ENCODE peak calls at places on chromosome 2, in four cellular contexts. One of them, this sample, is unnamed.

GRCh38 chr2:595831-596592 is 81.2 kb downstream of the TMEM18 start:
- DNase-seq in tibial artery: no peak
- DNase-seq in epithelial cell of prostate: no peak
- DNase-seq in CD4-positive, alpha-beta T cell: no peak
- DNase-seq in this sample: no peak

GRCh38 chr2:23607925-23608324 is 222.9 kb downstream of the KLHL29 start:
- DNase-seq in CD4-positive, alpha-beta T cell: no peak
- DNase-seq in epithelial cell of prostate: no peak
- DNase-seq in tibial artery: no peak
- DNase-seq in this sample: no peak

GRCh38 chr2:235614900-235615712 is 121.3 kb downstream of the AGAP1 start:
- DNase-seq in CD4-positive, alpha-beta T cell: no peak
- DNase-seq in epithelial cell of prostate: no peak
- DNase-seq in tibial artery: peak; percentile 77
- DNase-seq in this sample: no peak

GRCh38 chr2:228268756-228269155 is 87.3 kb upstream of the SPHKAP start:
- DNase-seq in tibial artery: no peak
- DNase-seq in epithelial cell of prostate: no peak
- DNase-seq in CD4-positive, alpha-beta T cell: no peak
- DNase-seq in this sample: no peak

GRCh38 chr2:174331731-174332606 is 2.8 kb upstream of the SP9 start:
- DNase-seq in CD4-positive, alpha-beta T cell: no peak
- DNase-seq in epithelial cell of prostate: no peak
- DNase-seq in tibial artery: no peak
- DNase-seq in this sample: no peak

GRCh38 chr2:10985260-10985659 is 73.5 kb downstream of the KCNF1 start:
- DNase-seq in CD4-positive, alpha-beta T cell: no peak
- DNase-seq in epithelial cell of prostate: no peak
- DNase-seq in tibial artery: no peak
- DNase-seq in this sample: no peak

GRCh38 chr2:198950813-198951212 is 506.9 kb downstream of the SATB2 start:
- DNase-seq in CD4-positive, alpha-beta T cell: no peak
- DNase-seq in tibial artery: no peak
- DNase-seq in epithelial cell of prostate: no peak
- DNase-seq in this sample: no peak

GRCh38 chr2:236968101-236968886 is 117.4 kb upstream of the COPS8 start:
- DNase-seq in epithelial cell of prostate: no peak
- DNase-seq in tibial artery: no peak
- DNase-seq in CD4-positive, alpha-beta T cell: no peak
- DNase-seq in this sample: no peak

GRCh38 chr2:172229125-172229524 is 126.4 kb upstream of the DLX2 start:
- DNase-seq in epithelial cell of prostate: no peak
- DNase-seq in tibial artery: no peak
- DNase-seq in CD4-positive, alpha-beta T cell: no peak
- DNase-seq in this sample: no peak

GRCh38 chr2:11508279-11508678 is 25.6 kb upstream of the GREB1 start:
- DNase-seq in epithelial cell of prostate: no peak
- DNase-seq in CD4-positive, alpha-beta T cell: no peak
- DNase-seq in tibial artery: no peak
- DNase-seq in this sample: peak; percentile 32

GRCh38 chr2:156657809-156658208 is 221.6 kb downstream of the GPD2 start:
- DNase-seq in epithelial cell of prostate: no peak
- DNase-seq in tibial artery: no peak
- DNase-seq in CD4-positive, alpha-beta T cell: no peak
- DNase-seq in this sample: no peak

GRCh38 chr2:144333144-144333555 is 186.8 kb downstream of the ZEB2 start:
- DNase-seq in CD4-positive, alpha-beta T cell: no peak
- DNase-seq in epithelial cell of prostate: no peak
- DNase-seq in tibial artery: no peak
- DNase-seq in this sample: no peak

GRCh38 chr2:205675861-205676516 is 6.3 kb upstream of the NRP2 start:
- DNase-seq in CD4-positive, alpha-beta T cell: no peak
- DNase-seq in tibial artery: no peak
- DNase-seq in epithelial cell of prostate: no peak
- DNase-seq in this sample: no peak

GRCh38 chr2:215654177-215654850 is 218.4 kb upstream of the FN1 start:
- DNase-seq in epithelial cell of prostate: no peak
- DNase-seq in CD4-positive, alpha-beta T cell: no peak
- DNase-seq in tibial artery: no peak
- DNase-seq in this sample: no peak

GRCh38 chr2:180675170-180675569 is 305.2 kb upstream of the UBE2E3 start:
- DNase-seq in tibial artery: no peak
- DNase-seq in CD4-positive, alpha-beta T cell: no peak
- DNase-seq in epithelial cell of prostate: no peak
- DNase-seq in this sample: no peak

GRCh38 chr2:222213084-222213483 is 85.7 kb downstream of the PAX3 start:
- DNase-seq in tibial artery: no peak
- DNase-seq in epithelial cell of prostate: no peak
- DNase-seq in CD4-positive, alpha-beta T cell: no peak
- DNase-seq in this sample: no peak

GRCh38 chr2:169354244-169354643 is 8.1 kb downstream of the LRP2 start:
- DNase-seq in epithelial cell of prostate: no peak
- DNase-seq in tibial artery: no peak
- DNase-seq in CD4-positive, alpha-beta T cell: no peak
- DNase-seq in this sample: no peak

GRCh38 chr2:41026613-41027012 is 574.7 kb upstream of the SLC8A1 start:
- DNase-seq in tibial artery: no peak
- DNase-seq in epithelial cell of prostate: no peak
- DNase-seq in CD4-positive, alpha-beta T cell: no peak
- DNase-seq in this sample: no peak

GRCh38 chr2:36455788-36456187 is 100.2 kb downstream of the CRIM1 start:
- DNase-seq in epithelial cell of prostate: no peak
- DNase-seq in tibial artery: no peak
- DNase-seq in CD4-positive, alpha-beta T cell: no peak
- DNase-seq in this sample: no peak

GRCh38 chr2:176160251-176161040 is 3.3 kb downstream of the HOXD3 start:
- DNase-seq in epithelial cell of prostate: no peak
- DNase-seq in CD4-positive, alpha-beta T cell: no peak
- DNase-seq in tibial artery: no peak
- DNase-seq in this sample: no peak

GRCh38 chr2:237670641-237671040 is 43.3 kb downstream of the LRRFIP1 start:
- DNase-seq in epithelial cell of prostate: no peak
- DNase-seq in tibial artery: no peak
- DNase-seq in CD4-positive, alpha-beta T cell: no peak
- DNase-seq in this sample: no peak

GRCh38 chr2:190986221-190986953 is 27.6 kb downstream of the STAT1 start:
- DNase-seq in CD4-positive, alpha-beta T cell: no peak
- DNase-seq in tibial artery: no peak
- DNase-seq in epithelial cell of prostate: no peak
- DNase-seq in this sample: no peak

GRCh38 chr2:216590780-216591179 is 42.4 kb upstream of the IGFBP2 start:
- DNase-seq in epithelial cell of prostate: no peak
- DNase-seq in tibial artery: no peak
- DNase-seq in CD4-positive, alpha-beta T cell: no peak
- DNase-seq in this sample: no peak

GRCh38 chr2:183782436-183782835 is 658.2 kb downstream of the NUP35 start:
- DNase-seq in CD4-positive, alpha-beta T cell: no peak
- DNase-seq in tibial artery: no peak
- DNase-seq in epithelial cell of prostate: no peak
- DNase-seq in this sample: no peak

GRCh38 chr2:231385429-231385828 is 10.1 kb upstream of the B3GNT7 start:
- DNase-seq in epithelial cell of prostate: no peak
- DNase-seq in tibial artery: no peak
- DNase-seq in CD4-positive, alpha-beta T cell: no peak
- DNase-seq in this sample: no peak

GRCh38 chr2:216319771-216320170 is 52.5 kb downstream of the MARCHF4 start:
- DNase-seq in tibial artery: no peak
- DNase-seq in epithelial cell of prostate: no peak
- DNase-seq in CD4-positive, alpha-beta T cell: no peak
- DNase-seq in this sample: no peak

GRCh38 chr2:240933048-240933965 is 27.2 kb downstream of the CROCC2 start:
- DNase-seq in epithelial cell of prostate: no peak
- DNase-seq in CD4-positive, alpha-beta T cell: peak; percentile 27
- DNase-seq in tibial artery: peak; percentile 13
- DNase-seq in this sample: no peak

GRCh38 chr2:234289789-234290188 is 207.1 kb downstream of the ARL4C start:
- DNase-seq in CD4-positive, alpha-beta T cell: peak; percentile 47
- DNase-seq in tibial artery: no peak
- DNase-seq in epithelial cell of prostate: peak; percentile 77
- DNase-seq in this sample: no peak

GRCh38 chr2:218262631-218263586 is 2.1 kb downstream of the GPBAR1 start:
- DNase-seq in epithelial cell of prostate: no peak
- DNase-seq in CD4-positive, alpha-beta T cell: no peak
- DNase-seq in tibial artery: no peak
- DNase-seq in this sample: no peak

GRCh38 chr2:220188031-220188430 is 560.6 kb downstream of the SLC4A3 start:
- DNase-seq in CD4-positive, alpha-beta T cell: no peak
- DNase-seq in epithelial cell of prostate: peak; percentile 90
- DNase-seq in tibial artery: no peak
- DNase-seq in this sample: no peak

GRCh38 chr2:168245074-168245825 is 2.1 kb downstream of the STK39 start:
- DNase-seq in CD4-positive, alpha-beta T cell: no peak
- DNase-seq in tibial artery: no peak
- DNase-seq in epithelial cell of prostate: no peak
- DNase-seq in this sample: no peak

GRCh38 chr2:16010951-16011620 is 70.7 kb downstream of the MYCN start:
- DNase-seq in epithelial cell of prostate: no peak
- DNase-seq in tibial artery: no peak
- DNase-seq in CD4-positive, alpha-beta T cell: no peak
- DNase-seq in this sample: no peak

GRCh38 chr2:218880749-218881594 is at the start of gene WNT10A:
- DNase-seq in CD4-positive, alpha-beta T cell: no peak
- DNase-seq in tibial artery: no peak
- DNase-seq in epithelial cell of prostate: no peak
- DNase-seq in this sample: no peak

GRCh38 chr2:224843141-224843540 is 127.0 kb upstream of the CCDC195 start:
- DNase-seq in tibial artery: no peak
- DNase-seq in epithelial cell of prostate: no peak
- DNase-seq in CD4-positive, alpha-beta T cell: no peak
- DNase-seq in this sample: no peak

GRCh38 chr2:120421126-120421829 is 75.3 kb downstream of the INHBB start:
- DNase-seq in epithelial cell of prostate: no peak
- DNase-seq in tibial artery: no peak
- DNase-seq in CD4-positive, alpha-beta T cell: no peak
- DNase-seq in this sample: no peak

GRCh38 chr2:72913531-72914225 is 3.6 kb upstream of the EMX1 start:
- DNase-seq in CD4-positive, alpha-beta T cell: no peak
- DNase-seq in epithelial cell of prostate: no peak
- DNase-seq in tibial artery: no peak
- DNase-seq in this sample: no peak

DNA sequence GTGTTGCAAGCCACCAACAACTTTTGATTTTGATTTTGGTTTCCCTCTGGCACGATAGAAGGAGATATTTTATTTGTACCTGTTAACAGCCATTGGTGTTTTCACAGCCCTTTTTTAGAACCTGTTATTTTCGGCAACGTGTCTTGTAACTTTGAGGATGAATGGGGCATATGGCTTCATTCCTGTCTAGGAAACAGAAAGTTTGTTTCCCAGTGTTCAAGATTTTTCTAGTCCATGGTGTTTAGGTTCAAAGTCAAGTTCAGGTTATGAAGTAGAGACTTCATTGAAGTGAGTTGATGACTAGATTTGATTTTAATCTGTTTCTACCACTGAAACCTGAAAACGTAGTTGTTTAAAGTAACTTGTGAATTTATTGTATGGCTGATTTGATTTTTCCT is 343 bp downstream of the RASGRP3 start:
- DNase-seq in tibial artery: no peak
- DNase-seq in CD4-positive, alpha-beta T cell: no peak
- DNase-seq in epithelial cell of prostate: no peak
- DNase-seq in this sample: no peak
- H3K27ac ChIP-seq in tibial artery: peak overlapping the region; percentile 79
- H3K27ac ChIP-seq in CD4-positive, alpha-beta T cell: peak overlapping the region; percentile 87
- H3K27ac ChIP-seq in epithelial cell of prostate: peak overlapping the region; percentile 83
- H3K27ac ChIP-seq in this sample: peak overlapping the region; percentile 98

GRCh38 chr2:177255227-177255601 is 9.3 kb downstream of the NFE2L2 start:
- DNase-seq in CD4-positive, alpha-beta T cell: no peak
- DNase-seq in tibial artery: no peak
- DNase-seq in epithelial cell of prostate: no peak
- DNase-seq in this sample: no peak
- H3K27ac ChIP-seq in CD4-positive, alpha-beta T cell: no peak overlapping the region
- H3K27ac ChIP-seq in tibial artery: peak overlapping the region; percentile 16
- H3K27ac ChIP-seq in epithelial cell of prostate: peak overlapping the region; percentile 98
- H3K27ac ChIP-seq in this sample: peak overlapping the region; percentile 56

DNA sequence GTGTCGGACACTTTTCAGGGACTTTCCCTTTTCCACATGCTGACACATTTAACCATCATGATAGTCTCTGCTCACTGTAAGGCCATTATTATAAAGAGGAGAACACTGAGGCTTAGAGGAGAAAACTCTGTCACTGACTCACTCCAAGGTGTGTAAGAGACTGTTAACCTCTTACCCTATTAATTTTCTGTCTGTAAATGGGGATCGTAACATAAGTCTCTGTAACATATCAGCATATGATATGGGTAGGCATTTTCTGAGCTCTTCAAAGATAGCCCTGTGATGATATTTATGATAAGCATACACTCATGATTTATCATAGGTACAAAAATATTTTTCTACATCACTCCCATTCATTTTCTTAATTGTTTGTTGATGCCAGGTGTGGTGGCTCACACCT is 36.4 kb downstream of the TMEM182 start:
- DNase-seq in epithelial cell of prostate: no peak
- DNase-seq in CD4-positive, alpha-beta T cell: no peak
- DNase-seq in tibial artery: no peak
- DNase-seq in this sample: no peak
- H3K27ac ChIP-seq in epithelial cell of prostate: no peak overlapping the region
- H3K27ac ChIP-seq in CD4-positive, alpha-beta T cell: no peak overlapping the region
- H3K27ac ChIP-seq in tibial artery: no peak overlapping the region
- H3K27ac ChIP-seq in this sample: no peak overlapping the region

DNA sequence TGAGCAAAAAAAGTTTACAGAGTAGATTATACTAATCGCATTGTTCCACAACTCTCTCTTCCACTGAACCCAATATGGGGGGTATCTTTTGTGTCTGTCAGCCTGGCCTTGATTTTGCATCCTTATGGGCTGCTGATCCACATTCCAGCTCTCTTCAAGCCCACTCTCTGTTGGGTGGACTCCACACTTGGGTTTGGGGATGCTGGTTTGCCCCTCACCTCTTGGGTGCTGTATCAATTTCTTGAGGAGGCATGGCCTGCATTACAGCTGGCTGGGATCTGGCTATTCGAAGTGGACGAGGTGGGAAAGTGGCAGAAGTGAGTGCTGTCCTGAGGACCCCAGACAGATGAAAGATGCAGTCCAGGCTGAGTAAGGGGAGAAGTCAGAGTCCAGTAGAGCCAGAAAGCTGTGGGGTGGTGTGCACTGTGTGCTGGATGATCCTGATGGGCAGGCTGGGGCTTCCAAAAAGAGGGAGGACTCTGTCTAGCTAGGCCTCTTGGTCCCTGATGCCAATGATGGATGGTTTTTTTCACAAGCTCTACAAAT is 141.4 kb downstream of the CAPN13 start:
- DNase-seq in CD4-positive, alpha-beta T cell: no peak
- DNase-seq in tibial artery: no peak
- DNase-seq in epithelial cell of prostate: no peak
- DNase-seq in this sample: no peak
- H3K27ac ChIP-seq in CD4-positive, alpha-beta T cell: no peak overlapping the region
- H3K27ac ChIP-seq in tibial artery: peak overlapping the region; percentile 72
- H3K27ac ChIP-seq in epithelial cell of prostate: peak overlapping the region; percentile 100
- H3K27ac ChIP-seq in this sample: no peak overlapping the region